ENCODE peak calls at places on chromosomes 16 and 17, in ten cellular contexts. Y is aorta, U is psoas muscle, X is PC-3, A is Caco-2, R is RWPE2, G is heart right ventricle, D is colonic mucosa, W is pancreas, T is tibial nerve. J is an unnamed sample. For H3K36me3, the result is how much of the 10 kb centered on the place peaks cover.

GRCh38 chr16:61909074-61909473 is 127.2 kb downstream of the CDH8 start:
- DNase-seq in A (no peak), X (no peak), U (no peak), Y (no peak), T (peak), D (no peak), R (no peak), W (no peak), G (peak), J (no peak)

GRCh38 chr17:42679001-42679491 is 2.3 kb upstream of the PLEKHH3 start:
- DNase-seq in W (peak), Y (no peak), D (peak), U (peak), A (peak), X (peak), T (peak), R (no peak), G (peak), J (no peak)

GRCh38 chr16:87812200-87812656 is 46.4 kb upstream of the KLHDC4 start:
- DNase-seq in U (no peak), Y (no peak), A (peak), T (no peak), G (no peak), X (no peak), D (no peak), R (no peak), W (no peak), J (no peak)

GRCh38 chr16:59192551-59193199 is 458.6 kb upstream of the GOT2 start:
- DNase-seq in D (peak), A (no peak), T (peak), R (no peak), W (no peak), X (peak), Y (no peak), G (peak), U (no peak), J (no peak)

GRCh38 chr17:27783951-27784350 is 16.4 kb downstream of the NOS2 start:
- DNase-seq in D (no peak), A (no peak), R (no peak), X (no peak), T (no peak), Y (no peak), W (no peak), G (no peak), U (no peak), J (no peak)

GRCh38 chr17:8176197-8176940 is at the start of gene TMEM107:
- DNase-seq in X (peak), R (peak), U (peak), A (peak), D (peak), T (peak), W (peak), G (peak), Y (peak), J (peak)

GRCh38 chr16:4994719-4995434 is 36.7 kb downstream of the SEC14L5 start:
- DNase-seq in T (no peak), D (no peak), Y (peak), W (no peak), A (no peak), X (no peak), R (no peak), G (no peak), U (no peak), J (no peak)

GRCh38 chr17:50863221-50863843 is 2.8 kb downstream of the TOB1 start:
- DNase-seq in R (no peak), T (peak), X (peak), G (no peak), Y (no peak), A (peak), D (peak), W (peak), U (no peak), J (peak)

GRCh38 chr16:20879175-20880053 is 20.7 kb downstream of the DCUN1D3 start:
- DNase-seq in G (no peak), U (no peak), R (no peak), D (no peak), T (no peak), W (no peak), A (no peak), X (peak), Y (no peak), J (no peak)

GRCh38 chr16:31916056-31916488 is 42.5 kb downstream of the ZNF267 start:
- DNase-seq in Y (no peak), X (no peak), W (no peak), A (no peak), D (no peak), U (no peak), T (no peak), G (no peak), R (no peak), J (no peak)

GRCh38 chr16:9153502-9153864 is 62.0 kb downstream of the HAPSTR1 start:
- DNase-seq in G (no peak), T (no peak), D (no peak), X (no peak), R (no peak), U (no peak), Y (no peak), W (no peak), A (no peak), J (no peak)

GRCh38 chr16:25184771-25185170 is 32.0 kb upstream of the AQP8 start:
- DNase-seq in A (no peak), Y (no peak), W (no peak), T (no peak), X (no peak), U (no peak), G (no peak), D (no peak), R (no peak), J (no peak)

GRCh38 chr17:79811036-79811887 is 14.4 kb upstream of the CBX8 start:
- DNase-seq in U (no peak), A (no peak), T (no peak), W (peak), Y (no peak), X (peak), G (no peak), R (no peak), D (no peak), J (no peak)

GRCh38 chr16:66326995-66327513 is 39.4 kb upstream of the CDH5 start:
- DNase-seq in A (peak), X (no peak), G (no peak), R (no peak), D (peak), T (no peak), U (no peak), Y (no peak), W (peak), J (no peak)

GRCh38 chr17:76888661-76889060 is 20.5 kb downstream of the MGAT5B start:
- DNase-seq in A (no peak), G (no peak), X (no peak), U (no peak), W (no peak), R (no peak), Y (peak), D (no peak), T (no peak), J (no peak)

GRCh38 chr16:84555418-84556196 is 51.1 kb upstream of the MEAK7 start:
- DNase-seq in Y (no peak), X (peak), G (no peak), W (no peak), T (no peak), A (peak), R (no peak), D (no peak), U (peak), J (no peak)

GRCh38 chr17:17890773-17891759 is 54.3 kb upstream of the SREBF1 start:
- DNase-seq in U (peak), A (peak), X (peak), Y (no peak), T (peak), D (peak), G (peak), R (no peak), W (peak), J (peak)

GRCh38 chr17:80036715-80037477 is 454 bp downstream of the CCDC40 start:
- DNase-seq in Y (peak), W (no peak), G (peak), D (peak), R (no peak), A (peak), T (no peak), U (no peak), X (peak), J (peak)

GRCh38 chr17:12085076-12085949 is 64.6 kb downstream of the MAP2K4 start:
- DNase-seq in A (no peak), W (no peak), T (no peak), Y (no peak), D (no peak), G (no peak), X (no peak), R (no peak), U (no peak), J (no peak)

GRCh38 chr17:74213897-74214386 is 571 bp downstream of the TTYH2 start:
- DNase-seq in U (peak), W (peak), A (no peak), D (peak), R (no peak), Y (peak), T (no peak), X (no peak), G (peak), J (peak)

GRCh38 chr16:9837481-9837880 is 344.7 kb downstream of the GRIN2A start:
- DNase-seq in R (no peak), W (no peak), X (no peak), D (no peak), A (no peak), Y (no peak), U (no peak), G (no peak), T (no peak), J (no peak)

GRCh38 chr16:87371261-87371866 is 12.2 kb downstream of the FBXO31 start:
- DNase-seq in D (no peak), W (no peak), A (no peak), X (no peak), R (no peak), T (no peak), Y (peak), G (peak), U (peak), J (no peak)

GRCh38 chr16:7689234-7689633 is 356.6 kb downstream of the RBFOX1 start:
- DNase-seq in R (no peak), A (no peak), D (no peak), X (no peak), G (no peak), W (no peak), T (no peak), U (no peak), Y (no peak), J (no peak)

GRCh38 chr17:2095536-2095910 is 40.6 kb downstream of the HIC1 start:
- DNase-seq in T (no peak), U (no peak), X (no peak), W (no peak), Y (no peak), G (no peak), R (no peak), D (no peak), A (no peak), J (no peak)

GRCh38 chr16:87724490-87725291 is 41.1 kb downstream of the KLHDC4 start:
- DNase-seq in G (no peak), A (no peak), X (no peak), Y (no peak), R (no peak), W (no peak), U (no peak), T (no peak), D (no peak), J (no peak)

GRCh38 chr16:65525743-65526142 is 403.9 kb upstream of the CDH11 start:
- DNase-seq in U (no peak), T (no peak), D (no peak), Y (no peak), X (no peak), R (no peak), G (no peak), A (no peak), W (no peak), J (no peak)

GRCh38 chr17:66889480-66890230 is 54.7 kb downstream of the CACNG5 start:
- DNase-seq in R (no peak), G (no peak), X (no peak), W (no peak), T (no peak), U (no peak), D (no peak), A (no peak), Y (no peak), J (no peak)

GRCh38 chr17:72413077-72414031 is 292.5 kb downstream of the SOX9 start:
- DNase-seq in U (no peak), W (no peak), D (peak), Y (no peak), R (no peak), X (no peak), T (no peak), G (no peak), A (peak), J (no peak)

GRCh38 chr17:17680477-17681186 is 626 bp upstream of the RAI1 start:
- DNase-seq in G (no peak), Y (no peak), A (no peak), R (no peak), U (no peak), D (no peak), X (no peak), T (no peak), W (no peak), J (no peak)

GRCh38 chr17:2214887-2215615 is 88.5 kb downstream of the SMG6 start:
- DNase-seq in G (peak), R (no peak), W (no peak), T (no peak), U (peak), A (no peak), X (no peak), D (no peak), Y (peak), J (no peak)

GRCh38 chr17:56540791-56541190 is 52.7 kb upstream of the NOG start:
- DNase-seq in X (no peak), R (no peak), T (no peak), Y (no peak), W (no peak), A (peak), G (no peak), D (no peak), U (no peak), J (no peak)

GRCh38 chr16:72896719-72897118 is 151.2 kb downstream of the ZFHX3 start:
- DNase-seq in U (no peak), T (no peak), X (no peak), R (no peak), A (no peak), G (no peak), W (no peak), Y (no peak), D (no peak), J (no peak)

GRCh38 chr17:5000237-5000639 is 2.5 kb downstream of the KIF1C start:
- DNase-seq in T (no peak), D (peak), A (no peak), R (no peak), W (peak), Y (peak), X (no peak), G (peak), U (peak), J (peak)

GRCh38 chr16:64499211-64499610 is 622.7 kb downstream of the CDH11 start:
- DNase-seq in R (no peak), X (no peak), T (no peak), Y (no peak), U (no peak), W (no peak), G (no peak), A (no peak), D (no peak), J (no peak)

GRCh38 chr17:9541718-9542117 is 33.9 kb downstream of the STX8 start:
- DNase-seq in T (no peak), D (no peak), U (no peak), X (no peak), W (no peak), G (no peak), Y (no peak), R (no peak), A (no peak), J (no peak)

GRCh38 chr16:26348095-26348494 is 656.3 kb downstream of the HS3ST4 start:
- DNase-seq in W (no peak), X (no peak), D (no peak), T (no peak), Y (no peak), G (no peak), R (no peak), U (no peak), A (no peak), J (no peak)

GRCh38 chr17:77331161-77331864 is 190.5 kb downstream of the SEC14L1 start:
- DNase-seq in X (peak), D (peak), T (peak), A (peak), Y (peak), R (peak), W (peak), U (peak), G (peak), J (peak)

GRCh38 chr16:507996-508395 is 19.5 kb upstream of the CAPN15 start:
- DNase-seq in D (no peak), G (no peak), A (no peak), X (no peak), W (no peak), U (no peak), Y (no peak), R (no peak), T (no peak), J (no peak)

DNA sequence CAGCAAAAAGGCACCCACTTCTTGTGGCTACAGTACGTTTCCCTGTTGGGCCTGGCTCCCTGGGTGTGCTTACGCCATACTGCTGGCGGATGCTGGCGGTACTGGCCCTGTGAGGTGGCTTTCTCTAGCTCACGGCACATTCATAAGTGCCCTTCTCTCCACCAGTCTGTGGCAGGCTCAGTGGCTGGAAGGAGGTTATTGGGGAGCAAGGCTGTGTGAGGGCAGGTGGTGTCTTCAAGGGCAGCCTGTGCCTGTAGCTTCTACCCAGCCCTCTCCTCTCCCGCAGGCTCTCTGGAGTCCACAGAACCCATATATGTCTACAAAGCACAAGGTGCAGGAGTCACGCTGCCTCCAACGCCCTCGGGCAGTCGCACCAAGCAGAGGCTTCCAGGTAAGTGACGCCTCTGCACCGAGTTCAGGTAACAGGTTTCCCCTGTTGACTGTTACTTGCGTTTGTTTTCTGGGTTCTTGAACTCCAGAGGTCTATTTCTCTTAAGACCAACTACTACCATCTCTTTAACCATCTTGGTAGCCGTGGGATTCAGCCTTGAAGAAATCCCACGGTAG is 20.6 kb downstream of the NTAN1 start:
- DNase-seq in G (no peak), W (no peak), R (peak), T (no peak), D (no peak), A (no peak), X (no peak), Y (peak), U (no peak), J (no peak)
- H3K36me3 ChIP-seq in G (half or more), W (under half), R (half or more), T (under half), D (under half), A (under half), X (under half), Y (under half), U (half or more), J (under half)

DNA sequence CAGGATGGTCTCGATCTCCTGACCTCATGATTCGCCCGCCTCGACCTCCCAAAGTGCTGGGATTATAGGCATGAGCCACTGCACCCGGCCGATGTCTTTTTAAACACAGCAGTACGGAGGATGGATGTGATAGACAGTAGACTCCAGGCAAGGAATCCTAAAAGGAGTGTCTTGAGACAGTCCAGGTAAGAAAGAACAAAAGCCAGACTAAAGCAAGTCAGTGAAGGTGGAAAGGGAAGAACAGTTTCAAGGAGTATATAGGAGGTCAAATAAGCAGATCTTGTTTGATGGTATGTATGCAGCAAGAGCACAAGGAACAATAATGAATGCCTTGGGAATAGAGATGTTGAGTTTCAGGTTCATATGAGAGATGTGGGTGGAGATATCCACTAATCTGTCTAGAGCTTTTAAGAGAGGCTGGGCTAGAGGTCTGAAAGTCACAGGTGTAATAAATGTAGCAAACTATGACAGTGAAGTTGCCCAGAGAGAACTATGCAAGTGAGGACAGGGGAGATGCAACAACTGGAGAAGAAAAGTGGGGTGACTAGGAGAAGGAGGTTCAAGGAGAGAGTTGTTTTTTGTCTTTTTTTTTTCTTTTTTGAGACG is 4.5 kb downstream of the TUBD1 start:
- DNase-seq in X (no peak), G (no peak), D (no peak), T (no peak), U (no peak), Y (peak), W (no peak), R (no peak), A (no peak), J (no peak)
- H3K36me3 ChIP-seq in X (under half), G (under half), D (under half), T (under half), U (half or more), Y (under half), W (under half), R (under half), A (under half), J (half or more)

DNA sequence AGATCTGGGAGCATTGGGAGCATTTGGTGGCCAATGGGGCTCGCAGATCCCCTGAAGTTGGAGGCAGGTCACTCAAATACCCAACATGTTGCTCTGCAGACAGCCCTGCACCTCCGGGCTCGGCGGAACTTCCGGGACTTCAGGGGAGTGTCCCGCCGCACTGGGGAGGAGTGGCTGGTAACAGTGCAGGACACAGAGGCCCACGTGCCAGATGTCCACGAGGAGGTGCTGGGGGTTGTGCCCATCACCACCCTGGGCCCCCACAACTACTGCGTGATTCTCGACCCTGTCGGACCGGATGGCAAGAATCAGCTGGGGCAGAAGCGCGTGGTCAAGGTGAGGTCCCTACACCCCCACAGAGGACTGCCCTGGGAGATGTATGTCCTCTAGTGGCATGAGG is 16.4 kb downstream of the MVP start:
- DNase-seq in Y (no peak), T (no peak), G (no peak), D (no peak), X (no peak), A (no peak), W (no peak), R (no peak), U (no peak), J (no peak)
- H3K36me3 ChIP-seq in Y (under half), T (under half), G (under half), D (half or more), X (under half), A (under half), W (under half), R (under half), U (half or more), J (half or more)

GRCh38 chr17:39823407-39824054 is 40.6 kb downstream of the IKZF3 start:
- DNase-seq in R (no peak), U (no peak), A (no peak), G (no peak), X (no peak), W (no peak), Y (no peak), D (no peak), T (no peak), J (no peak)
- H3K36me3 ChIP-seq in R (under half), U (under half), A (under half), G (under half), X (under half), W (under half), Y (under half), D (under half), T (under half), J (under half)

GRCh38 chr16:49767414-49767813 is 88.5 kb downstream of the ZNF423 start:
- DNase-seq in U (no peak), W (no peak), R (no peak), T (no peak), Y (no peak), A (no peak), G (no peak), X (no peak), D (no peak), J (no peak)
- H3K36me3 ChIP-seq in U (under half), W (under half), R (under half), T (under half), Y (under half), A (under half), G (under half), X (under half), D (under half), J (under half)

GRCh38 chr17:31357831-31358400 is 33.6 kb upstream of the RAB11FIP4 start:
- DNase-seq in X (peak), W (no peak), R (no peak), U (no peak), A (no peak), Y (no peak), T (no peak), G (no peak), D (no peak), J (no peak)

GRCh38 chr17:31355935-31356334 is 34.5 kb upstream of the EVI2A start:
- DNase-seq in G (no peak), D (no peak), Y (no peak), T (no peak), X (no peak), R (no peak), U (no peak), W (no peak), A (no peak), J (no peak)
- H3K36me3 ChIP-seq in G (under half), D (under half), Y (under half), T (under half), X (under half), R (half or more), U (half or more), W (under half), A (under half), J (under half)

DNA sequence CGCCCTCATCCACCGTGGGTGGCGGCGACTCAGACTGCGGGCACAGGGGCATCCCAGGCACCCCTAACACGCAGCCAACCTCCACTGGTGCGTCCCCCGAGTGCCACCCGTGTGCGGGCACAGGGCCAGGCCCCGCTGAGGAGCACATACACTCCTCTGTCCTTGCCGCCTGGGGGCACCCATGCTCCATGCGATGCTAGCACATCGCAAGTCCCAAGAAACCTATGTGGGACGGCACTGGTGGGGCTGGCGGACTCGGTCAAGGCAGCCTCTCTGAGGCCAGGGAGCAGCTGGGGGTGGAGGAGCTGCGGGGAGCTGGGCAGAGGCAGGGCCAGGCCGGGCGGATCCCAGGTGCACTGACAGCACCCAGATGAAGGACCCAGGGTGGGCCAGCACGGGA is 4.0 kb downstream of the ZNF598 start:
- DNase-seq in W (peak), D (no peak), U (peak), X (no peak), A (no peak), T (no peak), G (no peak), R (no peak), Y (no peak), J (no peak)
- H3K36me3 ChIP-seq in W (under half), D (under half), U (under half), X (under half), A (under half), T (under half), G (under half), R (half or more), Y (under half), J (under half)